ENCODE peak calls at places on chromosomes 1 and 21, in eight cellular contexts. M is cerebellum; A is iris pigment epithelial cell; I is T-helper 2 cell; T is stimulated activated CD4-positive, alpha-beta T cell treated with anti-CD3 and anti-CD28 coated beads, Interleukin-1b, Interleukin-23, amount 100 ng/mL, for 24 hours; J is astrocyte of the spinal cord; R is EH; D is NCI-H748 treated with DMSO at 0.1 percent for 48 hours. V is an unnamed sample.

GRCh38 chr1:228684609-228685008 is 50.7 kb upstream of the RHOU start:
- DNase-seq in M (no peak), A (no peak), I (no peak), T (no peak), J (no peak), R (no peak), D (no peak), V (no peak)

GRCh38 chr1:203649551-203650011 is 22.9 kb downstream of the ATP2B4 start:
- DNase-seq in M (no peak), A (no peak), I (no peak), T (no peak), J (no peak), R (no peak), D (no peak), V (no peak)

GRCh38 chr1:178470411-178470960 is 26.3 kb downstream of the CLEC20A start:
- DNase-seq in M (no peak), A (no peak), I (no peak), T (no peak), J (no peak), R (no peak), D (no peak), V (no peak)

GRCh38 chr1:38941093-38941492 is 537 bp downstream of the RHBDL2 start:
- DNase-seq in M (no peak), A (no peak), I (no peak), T (no peak), J (no peak), R (no peak), D (no peak), V (no peak)

GRCh38 chr1:58781541-58782307 is 2.1 kb downstream of the JUN start:
- DNase-seq in M (peak), A (peak), I (peak), T (no peak), J (peak), R (peak), D (peak), V (peak)

GRCh38 chr1:97502360-97502759 is 418.5 kb downstream of the DPYD start:
- DNase-seq in M (no peak), A (no peak), I (no peak), T (no peak), J (no peak), R (no peak), D (no peak), V (no peak)

GRCh38 chr1:116333171-116334014 is 39.7 kb upstream of the ATP1A1 start:
- DNase-seq in M (no peak), A (no peak), I (no peak), T (no peak), J (no peak), R (no peak), D (no peak), V (no peak)

GRCh38 chr1:97898948-97899347 is 21.9 kb downstream of the DPYD start:
- DNase-seq in M (no peak), A (peak), I (no peak), T (no peak), J (peak), R (peak), D (no peak), V (no peak)

GRCh38 chr1:209323743-209324142 is 259.8 kb upstream of the CAMK1G start:
- DNase-seq in M (no peak), A (peak), I (no peak), T (no peak), J (no peak), R (no peak), D (no peak), V (no peak)

GRCh38 chr1:8073116-8073855 is 47.2 kb upstream of the ERRFI1 start:
- DNase-seq in M (no peak), A (no peak), I (no peak), T (no peak), J (no peak), R (no peak), D (no peak), V (no peak)

GRCh38 chr1:37038079-37038702 is 3.9 kb upstream of the GRIK3 start:
- DNase-seq in M (peak), A (no peak), I (no peak), T (no peak), J (no peak), R (no peak), D (peak), V (peak)

GRCh38 chr21:45764792-45765191 is 121.3 kb downstream of the PCBP3 start:
- DNase-seq in M (no peak), A (no peak), I (no peak), T (no peak), J (no peak), R (no peak), D (no peak), V (no peak)

GRCh38 chr1:19461352-19461645 is 24.0 kb downstream of the CAPZB start:
- DNase-seq in M (no peak), A (no peak), I (no peak), T (no peak), J (no peak), R (no peak), D (no peak), V (no peak)

GRCh38 chr21:21463456-21463855 is 465.2 kb downstream of the NCAM2 start:
- DNase-seq in M (no peak), A (peak), I (no peak), T (no peak), J (no peak), R (no peak), D (no peak), V (no peak)

GRCh38 chr1:30353637-30354036 is 369.7 kb downstream of the MATN1 start:
- DNase-seq in M (no peak), A (no peak), I (no peak), T (no peak), J (no peak), R (peak), D (no peak), V (no peak)

GRCh38 chr1:80566123-80566522 is 1234.6 kb upstream of the ADGRL2 start:
- DNase-seq in M (no peak), A (no peak), I (no peak), T (no peak), J (no peak), R (no peak), D (no peak), V (no peak)

GRCh38 chr1:8121261-8122159 is 95.4 kb upstream of the ERRFI1 start:
- DNase-seq in M (no peak), A (peak), I (no peak), T (no peak), J (peak), R (no peak), D (no peak), V (peak)